ENCODE peak calls at places on chromosomes 1 and 21, in five cellular contexts. One of them, this sample, is unnamed.

GRCh38 chr1:93619507-93620168 is 62.0 kb downstream of the BCAR3 start:
- DNase-seq in HepG2: no peak
- DNase-seq in HCT116: no peak
- DNase-seq in K562: no peak
- DNase-seq in GM12878: no peak
- DNase-seq in this sample: no peak

GRCh38 chr1:22143065-22143514 is at the start of gene WNT4:
- DNase-seq in HCT116: no peak
- DNase-seq in HepG2: no peak
- DNase-seq in GM12878: no peak
- DNase-seq in K562: peak
- DNase-seq in this sample: peak

GRCh38 chr1:229130028-229130668 is 140.8 kb upstream of the RAB4A start:
- DNase-seq in K562: no peak
- DNase-seq in HepG2: peak
- DNase-seq in HCT116: no peak
- DNase-seq in GM12878: no peak
- DNase-seq in this sample: no peak

GRCh38 chr1:243394610-243395490 is 139.0 kb downstream of the SDCCAG8 start:
- DNase-seq in HCT116: no peak
- DNase-seq in K562: no peak
- DNase-seq in GM12878: no peak
- DNase-seq in HepG2: no peak
- DNase-seq in this sample: no peak

GRCh38 chr1:145849356-145850165 is 4.1 kb downstream of the NUDT17 start:
- DNase-seq in HepG2: no peak
- DNase-seq in K562: peak
- DNase-seq in HCT116: no peak
- DNase-seq in GM12878: no peak
- DNase-seq in this sample: no peak

GRCh38 chr1:9371391-9371935 is 78.8 kb downstream of the SPSB1 start:
- DNase-seq in HCT116: no peak
- DNase-seq in GM12878: no peak
- DNase-seq in K562: no peak
- DNase-seq in HepG2: peak
- DNase-seq in this sample: no peak

GRCh38 chr1:58845947-58846346 is 62.1 kb upstream of the JUN start:
- DNase-seq in HepG2: no peak
- DNase-seq in GM12878: no peak
- DNase-seq in K562: no peak
- DNase-seq in HCT116: no peak
- DNase-seq in this sample: no peak

GRCh38 chr1:51329443-51330325 is 678 bp downstream of the TTC39A start:
- DNase-seq in HepG2: no peak
- DNase-seq in HCT116: no peak
- DNase-seq in GM12878: no peak
- DNase-seq in K562: no peak
- DNase-seq in this sample: no peak

GRCh38 chr1:3577300-3577699 is 34.0 kb downstream of the MEGF6 start:
- DNase-seq in HepG2: no peak
- DNase-seq in GM12878: no peak
- DNase-seq in HCT116: no peak
- DNase-seq in K562: no peak
- DNase-seq in this sample: no peak

GRCh38 chr1:37994886-37995566 is 5.2 kb upstream of the SF3A3 start:
- DNase-seq in GM12878: no peak
- DNase-seq in HepG2: no peak
- DNase-seq in K562: no peak
- DNase-seq in HCT116: no peak
- DNase-seq in this sample: no peak

GRCh38 chr1:42379794-42380616 is 587 bp upstream of the RIMKLA start:
- DNase-seq in K562: peak
- DNase-seq in HepG2: peak
- DNase-seq in GM12878: no peak
- DNase-seq in HCT116: no peak
- DNase-seq in this sample: peak

GRCh38 chr1:147641695-147642592 is 28.4 kb downstream of the ACP6 start:
- DNase-seq in K562: peak
- DNase-seq in GM12878: no peak
- DNase-seq in HCT116: peak
- DNase-seq in HepG2: peak
- DNase-seq in this sample: peak

GRCh38 chr1:29453502-29454240 is 217.3 kb downstream of the PTPRU start:
- DNase-seq in HepG2: peak
- DNase-seq in GM12878: no peak
- DNase-seq in K562: peak
- DNase-seq in HCT116: peak
- DNase-seq in this sample: peak

GRCh38 chr1:185483647-185484450 is 166.8 kb upstream of the IVNS1ABP start:
- DNase-seq in HCT116: no peak
- DNase-seq in K562: no peak
- DNase-seq in HepG2: no peak
- DNase-seq in GM12878: no peak
- DNase-seq in this sample: no peak

GRCh38 chr1:38093569-38094520 is 47.3 kb upstream of the POU3F1 start:
- DNase-seq in HCT116: no peak
- DNase-seq in HepG2: no peak
- DNase-seq in GM12878: no peak
- DNase-seq in K562: no peak
- DNase-seq in this sample: no peak

GRCh38 chr1:33003657-33004056 is 33.0 kb downstream of the AK2 start:
- DNase-seq in GM12878: no peak
- DNase-seq in HCT116: no peak
- DNase-seq in K562: no peak
- DNase-seq in HepG2: no peak
- DNase-seq in this sample: no peak

GRCh38 chr1:18539171-18539570 is 58.4 kb downstream of the KLHDC7A start:
- DNase-seq in HepG2: no peak
- DNase-seq in GM12878: no peak
- DNase-seq in K562: no peak
- DNase-seq in HCT116: no peak
- DNase-seq in this sample: peak

GRCh38 chr1:188237573-188238353 is 1409.0 kb downstream of the PLA2G4A start:
- DNase-seq in K562: no peak
- DNase-seq in GM12878: no peak
- DNase-seq in HCT116: peak
- DNase-seq in HepG2: no peak
- DNase-seq in this sample: no peak

GRCh38 chr1:232978091-232978634 is 27.8 kb downstream of the NTPCR start:
- DNase-seq in HCT116: no peak
- DNase-seq in K562: no peak
- DNase-seq in HepG2: no peak
- DNase-seq in GM12878: no peak
- DNase-seq in this sample: no peak

GRCh38 chr1:159935305-159935704 is 10.0 kb upstream of the TAGLN2 start:
- DNase-seq in K562: no peak
- DNase-seq in HCT116: no peak
- DNase-seq in HepG2: no peak
- DNase-seq in GM12878: no peak
- DNase-seq in this sample: no peak

GRCh38 chr1:160768295-160768657 is 27.7 kb upstream of the LY9 start:
- DNase-seq in GM12878: peak
- DNase-seq in HepG2: peak
- DNase-seq in HCT116: no peak
- DNase-seq in K562: peak
- DNase-seq in this sample: peak

GRCh38 chr1:53381790-53382401 is 54.0 kb upstream of the LRP8 start:
- DNase-seq in HepG2: no peak
- DNase-seq in K562: no peak
- DNase-seq in HCT116: peak
- DNase-seq in GM12878: no peak
- DNase-seq in this sample: no peak

GRCh38 chr1:171185064-171185463 is at the start of gene FMO2:
- DNase-seq in K562: no peak
- DNase-seq in HCT116: no peak
- DNase-seq in GM12878: no peak
- DNase-seq in HepG2: no peak
- DNase-seq in this sample: no peak

GRCh38 chr1:235873045-235873444 is 6.3 kb upstream of the LYST start:
- DNase-seq in HepG2: no peak
- DNase-seq in HCT116: no peak
- DNase-seq in K562: no peak
- DNase-seq in GM12878: no peak
- DNase-seq in this sample: no peak

GRCh38 chr1:8365661-8366362 is 47.9 kb downstream of the SLC45A1 start:
- DNase-seq in K562: no peak
- DNase-seq in HCT116: no peak
- DNase-seq in GM12878: no peak
- DNase-seq in HepG2: no peak
- DNase-seq in this sample: no peak

GRCh38 chr1:179798864-179799516 is 55.9 kb downstream of the FAM163A start:
- DNase-seq in HCT116: no peak
- DNase-seq in K562: no peak
- DNase-seq in GM12878: no peak
- DNase-seq in HepG2: no peak
- DNase-seq in this sample: no peak

GRCh38 chr1:121516279-121516967 is 331.6 kb downstream of the SRGAP2C start:
- DNase-seq in HCT116: no peak
- DNase-seq in GM12878: no peak
- DNase-seq in K562: no peak
- DNase-seq in HepG2: no peak
- DNase-seq in this sample: no peak

GRCh38 chr1:89616844-89617627 is 15.9 kb upstream of the LRRC8C start:
- DNase-seq in HCT116: no peak
- DNase-seq in HepG2: no peak
- DNase-seq in GM12878: no peak
- DNase-seq in K562: no peak
- DNase-seq in this sample: no peak

GRCh38 chr1:203536981-203537455 is 43.1 kb downstream of the OPTC start:
- DNase-seq in K562: no peak
- DNase-seq in HCT116: no peak
- DNase-seq in HepG2: peak
- DNase-seq in GM12878: no peak
- DNase-seq in this sample: no peak

GRCh38 chr21:46021978-46022544 is 40.5 kb downstream of the COL6A1 start:
- DNase-seq in K562: no peak
- DNase-seq in GM12878: no peak
- DNase-seq in HCT116: no peak
- DNase-seq in HepG2: no peak
- DNase-seq in this sample: no peak

GRCh38 chr21:33660406-33660805 is 18.1 kb downstream of the ITSN1 start:
- DNase-seq in HepG2: no peak
- DNase-seq in HCT116: no peak
- DNase-seq in K562: no peak
- DNase-seq in GM12878: no peak
- DNase-seq in this sample: no peak
- TF ChIP-seq CEBPB in HepG2: no peak
- TF ChIP-seq CEBPB in HCT116: no peak
- TF ChIP-seq CEBPB in K562: no peak
- TF ChIP-seq CEBPB in GM12878: no peak
- TF ChIP-seq CEBPB in this sample: no peak

GRCh38 chr1:167582064-167582463 is 28.5 kb upstream of the CREG1 start:
- DNase-seq in GM12878: no peak
- DNase-seq in K562: no peak
- DNase-seq in HepG2: no peak
- DNase-seq in HCT116: no peak
- DNase-seq in this sample: no peak
- TF ChIP-seq ZNF274 in GM12878: no peak
- TF ChIP-seq ZNF274 in K562: no peak
- TF ChIP-seq ZNF274 in HepG2: no peak
- TF ChIP-seq ZNF274 in HCT116: no peak
- TF ChIP-seq ZNF274 in this sample: no peak

DNA sequence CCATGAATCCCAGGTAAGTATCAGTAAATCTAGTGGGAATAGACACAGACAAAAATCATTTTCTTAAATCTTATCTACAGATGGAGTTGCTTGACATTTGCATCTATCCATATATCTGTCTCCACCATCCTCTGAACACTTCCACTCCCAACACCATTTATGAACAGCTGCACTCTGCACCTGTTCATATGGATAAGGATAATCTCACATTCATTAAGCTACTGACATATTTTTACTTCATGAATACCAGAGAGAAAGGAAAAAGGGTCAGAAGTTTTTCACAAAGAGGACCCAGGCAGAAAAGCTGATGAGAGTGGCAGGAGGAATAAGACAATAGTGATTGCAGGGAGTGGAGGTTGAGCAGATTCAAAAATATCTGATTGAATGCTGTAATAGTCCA is 222.6 kb downstream of the DNAH14 start:
- DNase-seq in HCT116: no peak
- DNase-seq in K562: no peak
- DNase-seq in GM12878: no peak
- DNase-seq in HepG2: no peak
- DNase-seq in this sample: no peak
- TF ChIP-seq SP1 in HCT116: no peak
- TF ChIP-seq SP1 in K562: no peak
- TF ChIP-seq SP1 in GM12878: no peak
- TF ChIP-seq SP1 in HepG2: no peak
- TF ChIP-seq SP1 in this sample: no peak

DNA sequence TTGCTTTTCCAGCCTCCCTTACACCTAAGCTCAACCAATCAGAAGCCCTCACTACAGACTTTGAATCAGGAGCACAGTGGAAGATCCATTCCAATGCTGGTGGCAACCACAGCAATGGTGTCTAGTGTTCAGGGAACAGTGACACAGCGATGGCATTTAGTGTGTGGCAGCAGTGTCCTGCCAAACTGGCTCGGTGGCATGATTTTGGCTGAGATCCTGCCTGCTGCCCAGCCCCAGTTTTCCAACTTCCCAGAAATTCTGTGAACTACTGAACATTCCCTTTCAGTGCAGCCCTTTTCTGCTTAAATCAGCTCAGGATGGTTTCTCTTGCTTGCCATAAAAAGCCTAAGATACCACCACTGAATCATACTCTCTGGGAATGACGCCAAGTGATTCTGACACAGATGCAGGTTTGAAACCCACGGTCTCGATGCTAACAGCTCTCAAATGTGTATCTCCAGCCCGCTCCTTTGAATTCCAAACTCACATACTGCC is 8.8 kb downstream of the ASAP3 start:
- DNase-seq in HepG2: no peak
- DNase-seq in K562: no peak
- DNase-seq in HCT116: no peak
- DNase-seq in GM12878: no peak
- DNase-seq in this sample: no peak
- TF ChIP-seq CEBPB in HepG2: no peak
- TF ChIP-seq CEBPB in K562: no peak
- TF ChIP-seq CEBPB in HCT116: no peak
- TF ChIP-seq CEBPB in GM12878: no peak
- TF ChIP-seq CEBPB in this sample: no peak